ENCODE peak calls at places on chromosomes 5 and 9, in ten cellular contexts. B, I, K, O, A, N, G, W, M and V are unnamed samples.

GRCh38 chr5:167426501-167426900 is 864.9 kb upstream of the WWC1 start:
- DNase-seq in G (no peak), K (no peak), M (no peak), O (no peak), B (no peak), W (no peak), A (no peak), N (no peak), I (no peak), V (no peak)

GRCh38 chr5:167688331-167688730 is 603.1 kb upstream of the WWC1 start:
- DNase-seq in G (no peak), N (no peak), I (peak; percentile 21), B (no peak), K (no peak), W (peak; percentile 56), O (peak; percentile 9), A (peak; percentile 13), M (no peak), V (no peak)

GRCh38 chr5:3452622-3453021 is 143.0 kb upstream of the IRX1 start:
- DNase-seq in N (no peak), I (no peak), B (no peak), O (no peak), G (no peak), K (no peak), A (no peak), W (no peak), M (no peak), V (no peak)

GRCh38 chr9:91720746-91721705 is 229.0 kb downstream of the ROR2 start:
- DNase-seq in N (no peak), A (no peak), W (no peak), O (no peak), B (no peak), I (no peak), G (no peak), M (no peak), K (peak; percentile 56), V (no peak)

GRCh38 chr5:140588311-140589070 is 23.9 kb downstream of the SLC35A4 start:
- DNase-seq in G (no peak), M (no peak), K (no peak), W (no peak), N (no peak), O (peak; percentile 58), I (peak; percentile 71), A (peak; percentile 82), B (no peak), V (no peak)

GRCh38 chr9:97502222-97502983 is 937 bp downstream of the TMOD1 start:
- DNase-seq in G (peak; percentile 38), K (peak; percentile 48), O (no peak), M (no peak), W (no peak), I (no peak), A (no peak), N (no peak), B (peak; percentile 36), V (no peak)

GRCh38 chr5:179803651-179804598 is 2.7 kb downstream of the MGAT4B start:
- DNase-seq in I (peak; percentile 39), W (no peak), A (no peak), K (no peak), O (no peak), G (no peak), M (no peak), N (no peak), B (no peak), V (no peak)

GRCh38 chr5:91311697-91312501 is 71.2 kb downstream of the ARRDC3 start:
- DNase-seq in N (peak; percentile 97), G (peak; percentile 63), B (peak; percentile 41), W (peak; percentile 99), K (peak; percentile 2), A (peak; percentile 100), O (peak; percentile 99), I (peak; percentile 99), M (peak; percentile 100), V (peak; percentile 96)

GRCh38 chr5:10319202-10319851 is 11.6 kb upstream of the CMBL start:
- DNase-seq in O (peak; percentile 52), A (peak; percentile 49), I (peak; percentile 57), K (no peak), G (peak; percentile 55), W (no peak), N (no peak), M (peak; percentile 19), B (no peak), V (no peak)

GRCh38 chr5:171623551-171624097 is 162.0 kb upstream of the SMIM23 start:
- DNase-seq in W (no peak), A (no peak), N (no peak), G (no peak), M (no peak), I (no peak), O (no peak), B (no peak), K (peak; percentile 79), V (no peak)

GRCh38 chr9:120922404-120923173 is 4.0 kb downstream of the TRAF1 start:
- DNase-seq in O (no peak), B (no peak), A (no peak), W (no peak), M (no peak), N (no peak), K (no peak), I (no peak), G (no peak), V (no peak)

GRCh38 chr9:134321571-134321930 is 4.7 kb upstream of the RXRA start:
- DNase-seq in I (no peak), A (no peak), B (no peak), G (peak; percentile 9), M (no peak), K (no peak), O (no peak), W (no peak), N (no peak), V (no peak)

GRCh38 chr5:77326142-77326541 is 115.7 kb downstream of the PDE8B start:
- DNase-seq in M (no peak), O (no peak), K (no peak), N (no peak), A (no peak), G (no peak), W (no peak), B (no peak), I (no peak), V (no peak)

GRCh38 chr5:62134811-62135210 is 171.2 kb upstream of the KIF2A start:
- DNase-seq in A (no peak), W (no peak), B (no peak), N (no peak), O (no peak), M (no peak), K (no peak), G (no peak), I (no peak), V (no peak)

GRCh38 chr5:62139741-62140140 is 166.3 kb upstream of the KIF2A start:
- DNase-seq in M (no peak), A (no peak), G (no peak), K (no peak), O (no peak), W (no peak), N (no peak), B (no peak), I (no peak), V (no peak)

GRCh38 chr5:62133426-62133825 is 172.6 kb upstream of the KIF2A start:
- DNase-seq in K (no peak), G (no peak), N (no peak), I (no peak), A (no peak), B (no peak), W (no peak), O (no peak), M (no peak), V (no peak)

GRCh38 chr5:62138607-62139006 is 167.4 kb upstream of the KIF2A start:
- DNase-seq in N (no peak), I (no peak), K (peak; percentile 71), O (no peak), G (no peak), M (no peak), W (no peak), B (no peak), A (no peak), V (no peak)

GRCh38 chr5:62137628-62138027 is 168.4 kb upstream of the KIF2A start:
- DNase-seq in M (no peak), O (no peak), I (no peak), N (no peak), W (no peak), K (no peak), B (no peak), A (no peak), G (no peak), V (no peak)
- H3K4me3 ChIP-seq in M (no peak overlapping the region), O (no peak overlapping the region), I (no peak overlapping the region), N (no peak overlapping the region), W (no peak overlapping the region), K (no peak overlapping the region), B (no peak overlapping the region), A (no peak overlapping the region), G (no peak overlapping the region), V (no peak overlapping the region)

GRCh38 chr5:174482549-174482948 is 241.8 kb upstream of the MSX2 start:
- DNase-seq in M (no peak), I (no peak), O (no peak), W (no peak), A (no peak), B (no peak), K (no peak), G (no peak), N (no peak), V (no peak)
- H3K4me3 ChIP-seq in M (no peak overlapping the region), I (no peak overlapping the region), O (no peak overlapping the region), W (no peak overlapping the region), A (no peak overlapping the region), B (no peak overlapping the region), K (no peak overlapping the region), G (no peak overlapping the region), N (no peak overlapping the region), V (no peak overlapping the region)

GRCh38 chr5:158811921-158812320 is 287.8 kb downstream of the EBF1 start:
- DNase-seq in G (no peak), K (no peak), I (no peak), O (no peak), M (no peak), N (no peak), A (no peak), B (no peak), W (no peak), V (no peak)
- H3K4me3 ChIP-seq in G (no peak overlapping the region), K (no peak overlapping the region), I (no peak overlapping the region), O (no peak overlapping the region), M (no peak overlapping the region), N (no peak overlapping the region), A (no peak overlapping the region), B (no peak overlapping the region), W (no peak overlapping the region), V (no peak overlapping the region)

DNA sequence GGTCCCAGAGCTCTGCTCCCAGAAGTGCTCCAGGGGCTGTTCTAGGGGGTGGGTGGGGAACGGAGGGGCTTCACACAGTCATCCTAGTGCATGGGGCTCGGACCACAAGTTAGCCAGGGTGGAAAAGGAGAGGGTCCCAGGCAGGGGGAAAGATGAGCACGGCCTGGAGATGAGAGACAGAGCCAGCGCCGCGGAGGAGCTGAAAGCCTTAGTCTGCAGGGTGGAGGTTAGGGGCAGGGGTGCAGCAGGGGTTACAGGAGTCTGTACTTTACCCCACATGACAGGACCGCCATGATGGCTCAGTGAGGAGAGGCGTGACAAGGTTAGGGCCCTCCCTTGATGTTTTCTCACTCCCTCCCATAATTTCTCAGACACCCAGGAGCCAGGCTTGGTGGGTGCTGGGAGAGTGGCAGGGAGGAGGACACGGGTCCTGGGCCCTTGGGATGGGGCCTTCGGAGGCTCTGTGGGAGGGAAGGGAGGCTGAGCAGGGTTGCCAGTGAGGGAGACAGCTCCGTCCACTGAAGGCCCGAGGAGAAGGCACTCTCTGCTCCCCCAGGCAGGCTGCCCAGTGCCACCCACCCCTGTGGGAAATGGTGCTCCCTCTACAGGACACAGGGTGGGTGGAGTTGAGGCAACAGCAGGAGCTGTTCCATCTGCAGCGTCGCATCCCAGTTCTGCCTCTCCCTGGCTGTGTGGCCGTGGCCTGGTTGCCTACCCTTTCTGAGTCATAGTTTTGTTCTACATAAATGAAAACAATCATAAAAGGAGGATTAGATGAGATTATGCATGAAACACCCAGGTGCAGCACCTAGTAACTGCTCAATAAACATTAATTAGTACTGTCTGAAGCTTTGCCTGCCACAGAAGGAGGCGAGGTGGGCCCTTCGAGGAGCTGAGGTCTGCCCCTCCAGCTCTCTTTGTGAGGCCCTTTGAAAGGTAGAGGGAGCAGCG is 66.2 kb downstream of the NDST1 start:
- DNase-seq in N (no peak), B (no peak), G (no peak), O (no peak), A (no peak), I (no peak), W (no peak), M (no peak), K (no peak), V (no peak)
- H3K4me3 ChIP-seq in N (no peak overlapping the region), B (no peak overlapping the region), G (no peak overlapping the region), O (no peak overlapping the region), A (no peak overlapping the region), I (no peak overlapping the region), W (no peak overlapping the region), M (no peak overlapping the region), K (no peak overlapping the region), V (no peak overlapping the region)